ENCODE peak calls at places on chromosome 21, in four cellular contexts. G is prostate gland, U is activated T-helper 1 cell treated with Interleukin-2 at 50 U/mL for 16 hours, Q is epithelial cell of prostate. E is an unnamed sample.

GRCh38 chr21:45336535-45336810 is 48.8 kb upstream of the POFUT2 start:
- DNase-seq in U (no peak), Q (no peak), G (no peak), E (no peak)

GRCh38 chr21:18840239-18840638 is 436.7 kb upstream of the TMPRSS15 start:
- DNase-seq in Q (no peak), U (no peak), G (no peak), E (no peak)

GRCh38 chr21:43367296-43367695 is 59.6 kb downstream of the SIK1 start:
- DNase-seq in G (no peak), Q (no peak), U (no peak), E (no peak)

GRCh38 chr21:42220138-42220701 is 1.3 kb downstream of the ABCG1 start:
- DNase-seq in U (peak; percentile 54), Q (peak; percentile 60), G (peak; percentile 62), E (no peak)

GRCh38 chr21:43958364-43959158 is 53.5 kb upstream of the TRAPPC10 start:
- DNase-seq in G (no peak), Q (no peak), U (no peak), E (no peak)

GRCh38 chr21:33041981-33042380 is 16.2 kb downstream of the OLIG2 start:
- DNase-seq in Q (no peak), U (no peak), G (no peak), E (no peak)

GRCh38 chr21:38266732-38267131 is 9.9 kb downstream of the KCNJ15 start:
- DNase-seq in U (no peak), G (no peak), Q (no peak), E (no peak)

GRCh38 chr21:39867198-39867650 is at the start of gene PCP4:
- DNase-seq in G (peak; percentile 58), Q (no peak), U (no peak), E (no peak)

GRCh38 chr21:29753216-29753615 is 186.6 kb downstream of the GRIK1 start:
- DNase-seq in Q (no peak), G (no peak), U (no peak), E (no peak)

GRCh38 chr21:45592208-45592619 is 50.0 kb upstream of the SLC19A1 start:
- DNase-seq in G (no peak), Q (no peak), U (peak; percentile 46), E (no peak)

GRCh38 chr21:44408226-44408625 is 47.1 kb upstream of the LRRC3 start:
- DNase-seq in Q (no peak), G (no peak), U (no peak), E (no peak)

GRCh38 chr21:27772816-27773215 is 805.9 kb upstream of the ADAMTS5 start:
- DNase-seq in G (no peak), Q (no peak), U (no peak), E (peak; percentile 56)

GRCh38 chr21:26136686-26137085 is 33.9 kb downstream of the APP start:
- DNase-seq in G (no peak), Q (no peak), U (no peak), E (no peak)

GRCh38 chr21:37711294-37711844 is 204.9 kb downstream of the KCNJ6 start:
- DNase-seq in G (no peak), U (no peak), Q (no peak), E (no peak)

GRCh38 chr21:15061747-15062146 is 3.1 kb downstream of the NRIP1 start:
- DNase-seq in U (no peak), Q (no peak), G (no peak), E (no peak)

GRCh38 chr21:35614412-35614901 is 445.9 kb downstream of the SETD4 start:
- DNase-seq in U (no peak), Q (peak; percentile 85), G (no peak), E (no peak)

GRCh38 chr21:44653656-44654575 is 543 bp downstream of the KRTAP12-4 start:
- DNase-seq in Q (no peak), G (no peak), U (peak; percentile 40), E (no peak)

GRCh38 chr21:37658994-37659458 is 257.2 kb downstream of the KCNJ6 start:
- DNase-seq in U (no peak), G (peak; percentile 50), Q (peak; percentile 57), E (peak; percentile 56)

GRCh38 chr21:35810431-35810970 is 249.8 kb downstream of the SETD4 start:
- DNase-seq in U (no peak), Q (no peak), G (no peak), E (no peak)

GRCh38 chr21:42544544-42544943 is 30.9 kb downstream of the SLC37A1 start:
- DNase-seq in U (no peak), G (no peak), Q (no peak), E (no peak)

GRCh38 chr21:41769933-41770332 is 3.1 kb upstream of the RIPK4 start:
- DNase-seq in Q (no peak), G (no peak), U (no peak), E (no peak)

GRCh38 chr21:31132574-31133242 is 94.4 kb upstream of the KRTAP19-8 start:
- DNase-seq in U (peak; percentile 46), Q (no peak), G (no peak), E (no peak)

GRCh38 chr21:36881223-36881622 is 85.2 kb downstream of the HLCS start:
- DNase-seq in G (no peak), U (no peak), Q (no peak), E (no peak)

GRCh38 chr21:42383331-42383730 is 12.5 kb downstream of the TMPRSS3 start:
- DNase-seq in U (no peak), G (no peak), Q (no peak), E (no peak)

GRCh38 chr21:41411449-41412089 is 14.5 kb upstream of the MX1 start:
- DNase-seq in U (no peak), G (no peak), Q (peak; percentile 43), E (no peak)

GRCh38 chr21:32790626-32791025 is 19.1 kb upstream of the PAXBP1 start:
- DNase-seq in Q (no peak), G (no peak), U (no peak), E (no peak)

GRCh38 chr21:42102063-42102462 is 30.9 kb downstream of the UMODL1 start:
- DNase-seq in G (no peak), Q (no peak), U (no peak), E (no peak)

GRCh38 chr21:45359451-45360217 is 45.3 kb upstream of the COL18A1 start:
- DNase-seq in G (no peak), Q (no peak), U (no peak), E (no peak)

GRCh38 chr21:41865002-41865777 is 14.0 kb downstream of the PRDM15 start:
- DNase-seq in G (no peak), U (no peak), Q (no peak), E (no peak)

GRCh38 chr21:35051287-35051818 is 2.3 kb upstream of the RUNX1 start:
- DNase-seq in G (peak; percentile 20), U (peak; percentile 76), Q (peak; percentile 12), E (peak; percentile 84)

GRCh38 chr21:37631319-37632117 is 264.9 kb downstream of the DYRK1A start:
- DNase-seq in U (no peak), Q (peak; percentile 73), G (peak; percentile 35), E (no peak)

GRCh38 chr21:42632771-42633690 is 20.4 kb upstream of the PDE9A start:
- DNase-seq in Q (no peak), G (no peak), U (no peak), E (no peak)

GRCh38 chr21:44654576-44654950 is at the start of gene KRTAP12-4:
- DNase-seq in Q (no peak), U (no peak), G (no peak), E (no peak)

GRCh38 chr21:44351535-44352252 is 1.7 kb upstream of the TRPM2 start:
- DNase-seq in U (no peak), Q (no peak), G (no peak), E (no peak)

GRCh38 chr21:32626633-32627196 is 14.5 kb upstream of the CFAP298 start:
- DNase-seq in G (no peak), Q (no peak), U (no peak), E (peak; percentile 79)

GRCh38 chr21:45511007-45511406 is 31.2 kb downstream of the SLC19A1 start:
- DNase-seq in G (no peak), Q (no peak), U (no peak), E (no peak)

GRCh38 chr21:34701726-34702125 is 32.9 kb downstream of the CLIC6 start:
- DNase-seq in Q (no peak), G (no peak), U (no peak), E (no peak)

GRCh38 chr21:45259206-45259795 is 28.4 kb downstream of the POFUT2 start:
- DNase-seq in G (no peak), Q (no peak), U (no peak), E (no peak)

GRCh38 chr21:35395728-35396127 is 346.6 kb upstream of the RUNX1 start:
- DNase-seq in G (no peak), U (no peak), Q (peak; percentile 33), E (no peak)

E was measured in GM04503.